ENCODE peak calls at places on chromosomes 2 and 18, in ten cellular contexts. D is NCI-H1092 treated with DMSO at 0.1 percent for 48 hours; K is mesendoderm; L is stimulated activated naive CD4-positive, alpha-beta T cell treated with Interleukin-2 at 50 U/mL for 16 hours; P is nephron progenitor cell; Z is NCI-H1105; F is H54; A is K562; Q is heart right ventricle; O is posterior cingulate gyrus. E is an unnamed sample.

GRCh38 chr2:166106431-166107015 is 21.3 kb downstream of the SCN1A start:
- DNase-seq in D (peak), K (peak), L (no peak), P (peak), Z (no peak), F (no peak), A (no peak), Q (no peak), O (no peak), E (peak)

GRCh38 chr2:46296840-46297545 is at the start of gene EPAS1:
- DNase-seq in D (peak), K (peak), L (peak), P (peak), Z (peak), F (peak), A (peak), Q (peak), O (peak), E (peak)

GRCh38 chr2:21599417-21599816 is 475.6 kb downstream of the TDRD15 start:
- DNase-seq in D (no peak), K (no peak), L (no peak), P (no peak), Z (no peak), F (no peak), A (no peak), Q (no peak), O (no peak), E (no peak)

GRCh38 chr2:150264442-150264841 is 223.0 kb downstream of the RND3 start:
- DNase-seq in D (no peak), K (no peak), L (no peak), P (no peak), Z (no peak), F (no peak), A (no peak), Q (no peak), O (no peak), E (no peak)

GRCh38 chr2:220891405-220891804 is 680.7 kb downstream of the EPHA4 start:
- DNase-seq in D (no peak), K (peak), L (no peak), P (no peak), Z (no peak), F (peak), A (no peak), Q (no peak), O (no peak), E (no peak)

GRCh38 chr2:45370367-45370766 is 240.7 kb downstream of the SRBD1 start:
- DNase-seq in D (no peak), K (no peak), L (no peak), P (no peak), Z (no peak), F (no peak), A (no peak), Q (no peak), O (no peak), E (no peak)

GRCh38 chr2:194004590-194005206 is 1652.3 kb upstream of the SLC39A10 start:
- DNase-seq in D (no peak), K (no peak), L (no peak), P (no peak), Z (no peak), F (no peak), A (no peak), Q (no peak), O (no peak), E (no peak)

GRCh38 chr2:8049111-8049720 is 632.6 kb upstream of the ID2 start:
- DNase-seq in D (no peak), K (no peak), L (no peak), P (no peak), Z (no peak), F (no peak), A (no peak), Q (no peak), O (no peak), E (no peak)

GRCh38 chr18:26549486-26550435 is 1.4 kb upstream of the KCTD1 start:
- DNase-seq in D (peak), K (peak), L (peak), P (peak), Z (peak), F (peak), A (no peak), Q (peak), O (peak), E (no peak)

GRCh38 chr2:71832844-71833243 is 314.8 kb downstream of the CYP26B1 start:
- DNase-seq in D (no peak), K (no peak), L (no peak), P (no peak), Z (no peak), F (no peak), A (no peak), Q (no peak), O (no peak), E (no peak)

GRCh38 chr2:84958135-84959044 is 12.6 kb upstream of the KCMF1 start:
- DNase-seq in D (peak), K (peak), L (no peak), P (peak), Z (peak), F (peak), A (no peak), Q (no peak), O (no peak), E (peak)

GRCh38 chr2:26299488-26300092 is 46.4 kb upstream of the SELENOI start:
- DNase-seq in D (no peak), K (peak), L (no peak), P (peak), Z (no peak), F (no peak), A (no peak), Q (peak), O (no peak), E (no peak)

GRCh38 chr2:218983263-218983970 is 1.6 kb downstream of the FEV start:
- DNase-seq in D (no peak), K (no peak), L (no peak), P (no peak), Z (no peak), F (no peak), A (no peak), Q (no peak), O (no peak), E (peak)

GRCh38 chr2:241963223-241963622 is 93.7 kb downstream of the RTP5 start:
- DNase-seq in D (no peak), K (no peak), L (no peak), P (no peak), Z (no peak), F (no peak), A (no peak), Q (no peak), O (no peak), E (no peak)

GRCh38 chr2:48219234-48219554 is 310.8 kb upstream of the STON1 start:
- DNase-seq in D (no peak), K (no peak), L (no peak), P (no peak), Z (no peak), F (no peak), A (no peak), Q (no peak), O (no peak), E (no peak)

GRCh38 chr18:75210274-75211001 is at the start of gene TSHZ1:
- DNase-seq in D (peak), K (peak), L (peak), P (no peak), Z (peak), F (peak), A (peak), Q (peak), O (no peak), E (peak)

GRCh38 chr18:54812885-54813284 is 15.4 kb upstream of the RAB27B start:
- DNase-seq in D (no peak), K (no peak), L (no peak), P (no peak), Z (no peak), F (no peak), A (no peak), Q (no peak), O (no peak), E (no peak)

E was measured in NCI-H146.